ENCODE peak calls at places on chromosomes 5 and 9, in seven cellular contexts. K, X, G, M, C, Z and J are unnamed samples.
A peak's percentile ranks its signal among the peaks of the same experiment; 100 is the strongest.

GRCh38 chr5:97553829-97554452 is 370.9 kb upstream of the RIOK2 start:
- DNase-seq in K (no peak), X (no peak), G (no peak), M (no peak), C (no peak), Z (no peak), J (no peak)

GRCh38 chr9:121744002-121744686 is 92.7 kb downstream of the DAB2IP start:
- DNase-seq in K (peak; percentile 55), X (peak; percentile 74), G (peak; percentile 56), M (no peak), C (no peak), Z (peak; percentile 68), J (peak; percentile 70)

GRCh38 chr5:89628876-89629635 is 746.1 kb upstream of the MEF2C start:
- DNase-seq in K (no peak), X (no peak), G (no peak), M (no peak), C (no peak), Z (no peak), J (no peak)

GRCh38 chr5:177446184-177447065 is at the start of gene PRR7:
- DNase-seq in K (peak; percentile 80), X (no peak), G (peak; percentile 94), M (no peak), C (no peak), Z (peak; percentile 95), J (peak; percentile 92)

GRCh38 chr5:168530751-168531150 is 1.6 kb downstream of the FBLL1 start:
- DNase-seq in K (no peak), X (no peak), G (no peak), M (no peak), C (no peak), Z (no peak), J (no peak)

GRCh38 chr5:96157841-96158291 is 196.2 kb upstream of the ELL2 start:
- DNase-seq in K (no peak), X (no peak), G (no peak), M (no peak), C (no peak), Z (no peak), J (no peak)

GRCh38 chr9:110427497-110428104 is 89.9 kb upstream of the TXNDC8 start:
- DNase-seq in K (peak; percentile 66), X (peak; percentile 18), G (no peak), M (no peak), C (peak; percentile 29), Z (peak; percentile 45), J (peak; percentile 5)

GRCh38 chr5:173456751-173457171 is 128.5 kb upstream of the STC2 start:
- DNase-seq in K (no peak), X (no peak), G (no peak), M (no peak), C (no peak), Z (no peak), J (no peak)

GRCh38 chr9:137949260-137949659 is 71.7 kb downstream of the CACNA1B start:
- DNase-seq in K (no peak), X (no peak), G (no peak), M (no peak), C (no peak), Z (no peak), J (no peak)

GRCh38 chr9:127980056-127980705 is 608 bp downstream of the EEIG1 start:
- DNase-seq in K (peak; percentile 62), X (no peak), G (no peak), M (no peak), C (no peak), Z (peak; percentile 75), J (no peak)

GRCh38 chr5:110478899-110479298 is 247.6 kb downstream of the TMEM232 start:
- DNase-seq in K (no peak), X (no peak), G (no peak), M (no peak), C (no peak), Z (no peak), J (no peak)

GRCh38 chr9:6909186-6909585 is 151.4 kb downstream of the KDM4C start:
- DNase-seq in K (no peak), X (no peak), G (no peak), M (no peak), C (no peak), Z (no peak), J (no peak)

GRCh38 chr5:16156152-16156551 is 23.4 kb downstream of the MARCHF11 start:
- DNase-seq in K (no peak), X (no peak), G (no peak), M (no peak), C (no peak), Z (no peak), J (no peak)

GRCh38 chr9:71671289-71671688 is 97.0 kb downstream of the CEMIP2 start:
- DNase-seq in K (no peak), X (no peak), G (no peak), M (no peak), C (no peak), Z (no peak), J (no peak)

GRCh38 chr9:110640736-110641135 is 27.9 kb upstream of the MUSK start:
- DNase-seq in K (no peak), X (no peak), G (no peak), M (no peak), C (no peak), Z (no peak), J (no peak)

GRCh38 chr9:137367506-137368430 is 55.2 kb downstream of the EXD3 start:
- DNase-seq in K (no peak), X (no peak), G (no peak), M (no peak), C (no peak), Z (no peak), J (no peak)

GRCh38 chr5:113909782-113910181 is 396.3 kb downstream of the YTHDC2 start:
- DNase-seq in K (no peak), X (no peak), G (no peak), M (no peak), C (no peak), Z (no peak), J (no peak)

GRCh38 chr9:134438204-134438788 is 112.0 kb downstream of the RXRA start:
- DNase-seq in K (no peak), X (peak; percentile 32), G (no peak), M (no peak), C (no peak), Z (no peak), J (no peak)

GRCh38 chr5:15320896-15321295 is 179.1 kb upstream of the FBXL7 start:
- DNase-seq in K (no peak), X (no peak), G (no peak), M (no peak), C (no peak), Z (peak; percentile 8), J (no peak)

GRCh38 chr5:38347040-38347763 is 88.8 kb downstream of the EGFLAM start:
- DNase-seq in K (peak; percentile 12), X (no peak), G (no peak), M (no peak), C (no peak), Z (no peak), J (no peak)

GRCh38 chr5:65927497-65928340 is 1.3 kb downstream of the ERBIN start:
- DNase-seq in K (peak; percentile 72), X (peak; percentile 52), G (no peak), M (no peak), C (no peak), Z (peak; percentile 45), J (peak; percentile 14)

GRCh38 chr5:93580387-93581100 is 475 bp downstream of the NR2F1-AS1 start:
- DNase-seq in K (no peak), X (no peak), G (no peak), M (no peak), C (no peak), Z (peak; percentile 60), J (no peak)

GRCh38 chr5:36359267-36359666 is 57.6 kb upstream of the RANBP3L start:
- DNase-seq in K (no peak), X (no peak), G (no peak), M (no peak), C (no peak), Z (no peak), J (no peak)

DNA sequence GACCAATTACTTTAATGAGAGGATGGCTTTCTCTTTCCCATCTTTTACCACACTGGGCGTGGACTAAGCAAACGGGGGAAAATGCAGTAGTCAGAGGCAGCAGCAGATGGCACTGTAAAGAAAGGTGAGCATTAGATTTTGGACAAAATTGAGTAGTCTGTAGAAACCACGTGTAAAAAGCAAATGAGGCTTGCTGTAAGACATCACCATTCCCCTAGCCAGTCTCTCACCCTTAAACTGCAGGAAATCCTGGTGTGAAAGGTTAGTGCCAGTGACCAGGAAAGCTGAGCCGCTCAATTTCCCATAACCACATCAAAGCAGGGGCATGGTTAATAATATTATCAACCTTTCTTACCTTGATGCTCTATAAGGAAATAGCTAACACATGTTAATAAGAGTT is 31.8 kb downstream of the SPATA31C2 start:
- DNase-seq in K (no peak), X (no peak), G (no peak), M (no peak), C (no peak), Z (peak; percentile 29), J (no peak)
- TF ChIP-seq TAF1 in K (no peak), X (no peak), G (no peak), M (no peak), C (no peak), Z (no peak), J (no peak)

GRCh38 chr5:109102291-109102690 is 307.5 kb downstream of the PJA2 start:
- DNase-seq in K (no peak), X (no peak), G (no peak), M (no peak), C (no peak), Z (no peak), J (no peak)

GRCh38 chr5:109100971-109101370 is 308.8 kb downstream of the PJA2 start:
- DNase-seq in K (no peak), X (no peak), G (no peak), M (no peak), C (no peak), Z (no peak), J (no peak)

DNA sequence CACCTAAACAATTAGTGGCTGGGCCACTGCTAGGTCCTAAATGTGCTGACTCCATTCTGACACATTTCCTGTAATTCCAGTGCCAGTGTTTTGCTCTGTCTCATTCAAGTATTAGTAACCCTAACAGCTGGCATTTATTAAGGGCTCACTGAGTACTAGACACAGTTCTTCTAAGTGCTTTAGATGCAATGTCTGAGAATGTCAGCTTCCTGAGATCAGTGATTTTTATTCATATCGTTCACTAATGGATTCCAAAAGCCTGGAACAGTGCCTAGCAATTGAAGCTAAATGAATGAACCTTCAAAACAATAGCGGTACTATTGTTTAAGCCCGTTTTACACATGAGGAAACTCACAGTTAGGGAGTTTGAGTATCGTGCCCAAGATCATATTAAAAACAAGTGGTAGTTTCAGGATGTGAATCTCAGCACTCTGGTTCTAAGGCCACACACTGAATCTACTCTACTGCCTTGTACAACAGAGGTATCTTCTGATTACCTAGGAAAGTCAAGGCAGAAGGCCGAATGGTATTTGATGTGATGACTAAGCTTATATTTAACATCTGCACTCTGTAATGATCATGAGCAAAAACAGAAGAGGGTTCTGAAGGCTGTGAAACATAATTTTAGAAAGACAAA is 304.0 kb downstream of the PJA2 start:
- DNase-seq in K (no peak), X (no peak), G (no peak), M (no peak), C (no peak), Z (peak; percentile 49), J (no peak)
- TF ChIP-seq POLR2AphosphoS5 in K (no peak), X (no peak), G (no peak), M (no peak), C (no peak), Z (peak; percentile 61), J (no peak)

GRCh38 chr9:124197177-124198095 is 60.3 kb upstream of the NEK6 start:
- DNase-seq in K (peak; percentile 68), X (no peak), G (peak; percentile 49), M (peak; percentile 95), C (no peak), Z (no peak), J (no peak)
- TF ChIP-seq TAF1 in K (no peak), X (no peak), G (peak; percentile 23), M (no peak), C (no peak), Z (no peak), J (peak; percentile 63)

GRCh38 chr5:68215888-68216736 is 556 bp downstream of the PIK3R1 start:
- DNase-seq in K (peak; percentile 67), X (peak; percentile 41), G (peak; percentile 52), M (no peak), C (no peak), Z (peak; percentile 82), J (peak; percentile 57)
- TF ChIP-seq POLR2AphosphoS5 in K (no peak), X (no peak), G (no peak), M (no peak), C (no peak), Z (peak; percentile 46), J (no peak)